ENCODE peak calls at places on chromosome 9, in eight cellular contexts. S is left lung, R is A549, G is PC-3, Y is fibroblast of pulmonary artery, I is AG04449, Q is HFF-Myc, A is mammary epithelial cell. K is an unnamed sample.

GRCh38 chr9:125558453-125559084 is 148.4 kb downstream of the MAPKAP1 start:
- DNase-seq in S (no peak), R (peak), G (peak), Y (peak), I (no peak), Q (peak), A (peak), K (peak)

GRCh38 chr9:107739601-107740082 is 250.1 kb upstream of the KLF4 start:
- DNase-seq in S (peak), R (no peak), G (peak), Y (peak), I (no peak), Q (no peak), A (peak), K (peak)

GRCh38 chr9:99563364-99563763 is 258.3 kb upstream of the NR4A3 start:
- DNase-seq in S (no peak), R (no peak), G (peak), Y (no peak), I (no peak), Q (no peak), A (no peak), K (no peak)

GRCh38 chr9:124527781-124528180 is 20.6 kb upstream of the NR5A1 start:
- DNase-seq in S (no peak), R (no peak), G (peak), Y (no peak), I (no peak), Q (no peak), A (no peak), K (no peak)

GRCh38 chr9:14423816-14424261 is 109.9 kb upstream of the NFIB start:
- DNase-seq in S (no peak), R (no peak), G (peak), Y (peak), I (peak), Q (peak), A (no peak), K (peak)

GRCh38 chr9:129557192-129558036 is 63.5 kb downstream of the C9orf50 start:
- DNase-seq in S (no peak), R (peak), G (no peak), Y (no peak), I (no peak), Q (peak), A (no peak), K (no peak)

GRCh38 chr9:79617395-79617794 is 45.6 kb downstream of the TLE4 start:
- DNase-seq in S (no peak), R (no peak), G (no peak), Y (peak), I (no peak), Q (no peak), A (peak), K (no peak)

GRCh38 chr9:114507726-114508125 is 2.5 kb upstream of the WHRN start:
- DNase-seq in S (no peak), R (no peak), G (peak), Y (peak), I (no peak), Q (no peak), A (peak), K (peak)

GRCh38 chr9:37217141-37217540 is 96.8 kb downstream of the ZCCHC7 start:
- DNase-seq in S (no peak), R (no peak), G (no peak), Y (no peak), I (no peak), Q (no peak), A (no peak), K (no peak)

GRCh38 chr9:98326402-98327248 is 71.2 kb upstream of the TBC1D2 start:
- DNase-seq in S (no peak), R (no peak), G (no peak), Y (peak), I (no peak), Q (peak), A (no peak), K (no peak)

GRCh38 chr9:107175826-107176500 is 107.1 kb upstream of the RAD23B start:
- DNase-seq in S (no peak), R (no peak), G (no peak), Y (no peak), I (no peak), Q (no peak), A (no peak), K (no peak)

GRCh38 chr9:124342946-124343485 is 72.2 kb downstream of the PSMB7 start:
- DNase-seq in S (peak), R (peak), G (peak), Y (peak), I (peak), Q (peak), A (peak), K (peak)

GRCh38 chr9:33709241-33709640 is 86.1 kb upstream of the PRSS3 start:
- DNase-seq in S (no peak), R (no peak), G (no peak), Y (no peak), I (no peak), Q (no peak), A (no peak), K (no peak)

GRCh38 chr9:92242115-92242778 is 51.2 kb downstream of the IARS1 start:
- DNase-seq in S (no peak), R (peak), G (no peak), Y (peak), I (peak), Q (no peak), A (peak), K (peak)

GRCh38 chr9:16001856-16002255 is 449.0 kb downstream of the CCDC171 start:
- DNase-seq in S (no peak), R (no peak), G (no peak), Y (peak), I (no peak), Q (no peak), A (no peak), K (peak)

GRCh38 chr9:133579231-133579560 is 30.0 kb downstream of the FAM163B start:
- DNase-seq in S (no peak), R (no peak), G (no peak), Y (no peak), I (no peak), Q (no peak), A (no peak), K (no peak)

GRCh38 chr9:121746411-121746810 is 95.0 kb downstream of the DAB2IP start:
- DNase-seq in S (no peak), R (no peak), G (no peak), Y (no peak), I (no peak), Q (no peak), A (no peak), K (no peak)

GRCh38 chr9:122314193-122314592 is 49.5 kb downstream of the MRRF start:
- DNase-seq in S (no peak), R (no peak), G (no peak), Y (no peak), I (no peak), Q (no peak), A (no peak), K (no peak)

GRCh38 chr9:133207021-133207531 is 2.0 kb downstream of the OBP2B start:
- DNase-seq in S (no peak), R (no peak), G (no peak), Y (no peak), I (no peak), Q (no peak), A (no peak), K (no peak)

GRCh38 chr9:135702002-135702721 is at the start of gene KCNT1:
- DNase-seq in S (no peak), R (peak), G (peak), Y (peak), I (no peak), Q (no peak), A (peak), K (no peak)

GRCh38 chr9:105693435-105694275 is 686 bp upstream of the TMEM38B start:
- DNase-seq in S (no peak), R (peak), G (peak), Y (no peak), I (no peak), Q (no peak), A (peak), K (peak)

DNA sequence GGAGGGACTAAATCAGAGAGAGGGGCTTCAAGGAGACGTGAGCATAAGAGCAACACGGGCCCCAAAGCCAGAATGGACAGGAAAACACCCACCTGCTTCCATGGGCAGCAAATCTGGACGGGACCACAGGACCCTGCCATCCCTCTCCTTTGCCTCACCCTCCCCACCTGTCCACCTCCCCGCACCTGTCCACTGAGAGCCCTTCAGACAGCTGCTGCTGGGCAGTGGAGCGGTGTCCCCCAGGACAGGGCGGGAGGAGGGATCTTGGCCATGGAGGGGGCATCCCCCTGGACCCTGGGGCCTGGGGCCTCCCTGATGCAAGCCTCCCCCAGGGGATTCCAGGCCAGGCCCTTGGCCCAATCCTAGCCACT is 2.6 kb downstream of the CCDC183 start:
- DNase-seq in S (no peak), R (no peak), G (no peak), Y (no peak), I (no peak), Q (no peak), A (no peak), K (no peak)
- H3K4me3 ChIP-seq in S (no peak), R (no peak), G (peak), Y (no peak), I (no peak), Q (no peak), A (no peak), K (no peak)

DNA sequence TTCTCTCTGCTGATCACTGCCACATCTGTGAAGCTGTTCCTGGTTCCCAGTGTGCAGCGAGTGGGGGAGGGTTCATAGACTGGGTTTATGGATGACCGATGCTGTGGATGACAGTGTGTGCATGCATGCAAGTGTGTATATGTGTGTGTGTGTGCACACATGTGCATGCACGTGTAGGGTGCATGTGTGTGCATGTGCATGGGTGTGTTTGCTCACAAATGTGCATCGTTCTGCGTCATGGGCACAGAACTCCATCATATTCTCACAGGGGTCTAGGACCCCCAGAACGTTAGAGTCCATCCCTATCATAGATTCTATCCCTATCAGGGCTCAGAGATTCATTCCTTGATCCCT is 134.0 kb downstream of the PHF2 start:
- DNase-seq in S (no peak), R (no peak), G (no peak), Y (no peak), I (no peak), Q (no peak), A (no peak), K (no peak)
- TF ChIP-seq CTCF in S (no peak), R (no peak), G (no peak), Y (no peak), I (no peak), Q (no peak), A (no peak), K (no peak)

GRCh38 chr9:24293391-24293790 is 252.3 kb downstream of the IZUMO3 start:
- DNase-seq in S (no peak), R (no peak), G (no peak), Y (no peak), I (no peak), Q (no peak), A (no peak), K (no peak)
- H3K4me3 ChIP-seq in S (no peak), R (no peak), G (no peak), Y (no peak), I (no peak), Q (no peak), A (no peak), K (no peak)

GRCh38 chr9:2241461-2241874 is 226.3 kb downstream of the SMARCA2 start:
- DNase-seq in S (no peak), R (no peak), G (no peak), Y (peak), I (peak), Q (peak), A (no peak), K (peak)
- TF ChIP-seq CTCF in S (peak), R (no peak), G (peak), Y (peak), I (peak), Q (peak), A (peak), K (peak)

GRCh38 chr9:137075275-137075775 is 2.0 kb upstream of the UAP1L1 start:
- DNase-seq in S (no peak), R (no peak), G (no peak), Y (no peak), I (no peak), Q (no peak), A (no peak), K (peak)
- H3K4me3 ChIP-seq in S (no peak), R (no peak), G (no peak), Y (no peak), I (no peak), Q (no peak), A (no peak), K (no peak)

GRCh38 chr9:35350827-35351549 is 138.9 kb upstream of the RUSC2 start:
- DNase-seq in S (no peak), R (no peak), G (peak), Y (peak), I (peak), Q (peak), A (no peak), K (no peak)
- TF ChIP-seq CTCF in S (no peak), R (no peak), G (no peak), Y (no peak), I (no peak), Q (no peak), A (no peak), K (no peak)

GRCh38 chr9:131008909-131009618 is at the start of gene LAMC3:
- DNase-seq in S (no peak), R (peak), G (peak), Y (no peak), I (no peak), Q (no peak), A (no peak), K (no peak)
- H3K4me3 ChIP-seq in S (no peak), R (peak), G (peak), Y (no peak), I (peak), Q (peak), A (peak), K (peak)

GRCh38 chr9:71168418-71168817 is 47.0 kb upstream of the TRPM3 start:
- DNase-seq in S (no peak), R (no peak), G (no peak), Y (no peak), I (no peak), Q (no peak), A (no peak), K (no peak)
- TF ChIP-seq CTCF in S (no peak), R (no peak), G (no peak), Y (no peak), I (no peak), Q (no peak), A (no peak), K (no peak)

GRCh38 chr9:21997480-21997879 is 2.9 kb downstream of the CDKN2B-AS1 start:
- DNase-seq in S (no peak), R (no peak), G (no peak), Y (no peak), I (no peak), Q (no peak), A (no peak), K (no peak)

GRCh38 chr9:21996858-21997257 is 2.3 kb downstream of the CDKN2B-AS1 start:
- DNase-seq in S (no peak), R (no peak), G (no peak), Y (no peak), I (no peak), Q (no peak), A (no peak), K (no peak)

GRCh38 chr9:21994996-21995651 is 533 bp downstream of the CDKN2B-AS1 start:
- DNase-seq in S (peak), R (no peak), G (peak), Y (peak), I (no peak), Q (no peak), A (peak), K (peak)

GRCh38 chr9:21995652-21996275 is 1.2 kb downstream of the CDKN2B-AS1 start:
- DNase-seq in S (peak), R (no peak), G (peak), Y (peak), I (no peak), Q (no peak), A (no peak), K (no peak)

DNA sequence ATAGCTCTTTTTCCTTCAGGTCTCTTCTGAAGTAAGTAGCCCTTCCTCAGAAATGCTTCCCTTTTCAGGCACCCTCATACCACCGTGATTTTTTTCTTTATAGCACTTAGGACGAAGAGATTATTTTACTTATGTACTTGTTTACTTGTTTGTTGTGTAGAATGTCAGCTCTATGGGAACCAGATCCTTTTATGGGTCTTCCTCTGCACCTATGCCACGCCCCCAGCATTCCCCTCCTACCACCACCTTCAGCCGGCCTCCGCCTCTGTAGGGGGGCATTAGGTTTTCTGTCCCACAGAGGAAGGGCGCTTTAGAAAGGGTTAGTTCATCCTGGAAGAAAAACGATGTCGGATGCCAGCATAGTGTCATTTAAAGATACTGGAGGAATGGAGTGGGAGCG is 1.8 kb downstream of the CDKN2B-AS1 start:
- DNase-seq in S (no peak), R (no peak), G (no peak), Y (no peak), I (no peak), Q (no peak), A (no peak), K (no peak)
- H3K4me3 ChIP-seq in S (no peak), R (no peak), G (peak), Y (peak), I (peak), Q (peak), A (no peak), K (no peak)

GRCh38 chr9:94611638-94612068 is 18.0 kb upstream of the FBP2 start:
- DNase-seq in S (no peak), R (no peak), G (peak), Y (no peak), I (no peak), Q (no peak), A (peak), K (no peak)

GRCh38 chr9:94612071-94612470 is 18.4 kb upstream of the FBP2 start:
- DNase-seq in S (no peak), R (no peak), G (no peak), Y (no peak), I (no peak), Q (no peak), A (no peak), K (no peak)

GRCh38 chr9:94607340-94607695 is 13.7 kb upstream of the FBP2 start:
- DNase-seq in S (no peak), R (no peak), G (no peak), Y (no peak), I (no peak), Q (no peak), A (no peak), K (no peak)

GRCh38 chr9:94610181-94610591 is 16.6 kb upstream of the FBP2 start:
- DNase-seq in S (no peak), R (no peak), G (no peak), Y (peak), I (no peak), Q (no peak), A (no peak), K (no peak)

GRCh38 chr9:94613003-94613402 is 19.4 kb upstream of the FBP2 start:
- DNase-seq in S (no peak), R (no peak), G (peak), Y (no peak), I (no peak), Q (no peak), A (no peak), K (no peak)
- TF ChIP-seq CTCF in S (no peak), R (no peak), G (peak), Y (no peak), I (peak), Q (peak), A (peak), K (no peak)